ENCODE peak calls at places on chromosomes 5 and 9, in five cellular contexts. D is memory B cell, W is T-helper 2 cell, X is HuH-7, R is putamen. Z is an unnamed sample.

GRCh38 chr5:149489605-149490037 is 61.6 kb downstream of the CSNK1A1 start:
- DNase-seq in D (no peak), W (no peak), X (no peak), R (no peak), Z (no peak)

GRCh38 chr5:59840200-59840601 is 53.3 kb downstream of the PDE4D start:
- DNase-seq in D (no peak), W (no peak), X (no peak), R (no peak), Z (no peak)

GRCh38 chr5:37248970-37249819 is at the start of gene CPLANE1:
- DNase-seq in D (peak; percentile 54), W (peak; percentile 36), X (peak; percentile 84), R (peak; percentile 84), Z (peak; percentile 29)

GRCh38 chr9:130942679-130943078 is 3.6 kb upstream of the FIBCD1 start:
- DNase-seq in D (no peak), W (no peak), X (no peak), R (no peak), Z (no peak)

GRCh38 chr9:87710448-87710847 is 15.5 kb upstream of the CTSL start:
- DNase-seq in D (no peak), W (no peak), X (peak; percentile 50), R (no peak), Z (no peak)

GRCh38 chr5:57338068-57338848 is 144.4 kb downstream of the ACTBL2 start:
- DNase-seq in D (no peak), W (no peak), X (peak; percentile 16), R (no peak), Z (no peak)

GRCh38 chr5:138489705-138490104 is 24.4 kb downstream of the EGR1 start:
- DNase-seq in D (no peak), W (no peak), X (no peak), R (peak; percentile 68), Z (no peak)

GRCh38 chr9:93154293-93154903 is 20.3 kb upstream of the NINJ1 start:
- DNase-seq in D (no peak), W (no peak), X (peak; percentile 84), R (no peak), Z (no peak)

GRCh38 chr9:110141118-110141797 is 66.7 kb downstream of the C9orf152 start:
- DNase-seq in D (no peak), W (no peak), X (no peak), R (no peak), Z (no peak)

GRCh38 chr5:147223951-147224791 is 10.7 kb upstream of the STK32A start:
- DNase-seq in D (no peak), W (no peak), X (peak; percentile 38), R (no peak), Z (no peak)

Z was measured in CD8-positive, alpha-beta memory T cell.